ENCODE peak calls at places on chromosomes 6 and 20, in seven cellular contexts. One of them, this sample, is unnamed.

GRCh38 chr6:75296811-75297779 is 12.5 kb upstream of the TMEM30A start:
- DNase-seq in fibroblast of the aortic adventitia: peak; percentile 81
- DNase-seq in breast epithelium: no peak
- DNase-seq in IMR-90: peak; percentile 71
- DNase-seq in B cell: no peak
- DNase-seq in GM13976: peak; percentile 38
- DNase-seq in astrocyte of the spinal cord: peak; percentile 77
- DNase-seq in this sample: peak; percentile 84

GRCh38 chr6:111472933-111473435 is 10.0 kb downstream of the REV3L start:
- DNase-seq in IMR-90: no peak
- DNase-seq in B cell: no peak
- DNase-seq in fibroblast of the aortic adventitia: no peak
- DNase-seq in GM13976: no peak
- DNase-seq in breast epithelium: no peak
- DNase-seq in astrocyte of the spinal cord: no peak
- DNase-seq in this sample: no peak

GRCh38 chr20:13102237-13102636 is 93.5 kb downstream of the SPTLC3 start:
- DNase-seq in B cell: no peak
- DNase-seq in fibroblast of the aortic adventitia: peak; percentile 22
- DNase-seq in GM13976: no peak
- DNase-seq in astrocyte of the spinal cord: no peak
- DNase-seq in IMR-90: peak; percentile 1
- DNase-seq in breast epithelium: no peak
- DNase-seq in this sample: no peak

GRCh38 chr20:865379-865778 is 31.9 kb downstream of the FAM110A start:
- DNase-seq in B cell: no peak
- DNase-seq in fibroblast of the aortic adventitia: no peak
- DNase-seq in IMR-90: no peak
- DNase-seq in GM13976: no peak
- DNase-seq in breast epithelium: no peak
- DNase-seq in astrocyte of the spinal cord: no peak
- DNase-seq in this sample: no peak

GRCh38 chr6:149457316-149457884 is 27.4 kb downstream of the ZC3H12D start:
- DNase-seq in breast epithelium: no peak
- DNase-seq in IMR-90: peak; percentile 59
- DNase-seq in fibroblast of the aortic adventitia: no peak
- DNase-seq in B cell: no peak
- DNase-seq in astrocyte of the spinal cord: no peak
- DNase-seq in GM13976: no peak
- DNase-seq in this sample: no peak

GRCh38 chr6:12032783-12033573 is 20.9 kb downstream of the HIVEP1 start:
- DNase-seq in fibroblast of the aortic adventitia: peak; percentile 34
- DNase-seq in breast epithelium: no peak
- DNase-seq in B cell: no peak
- DNase-seq in GM13976: no peak
- DNase-seq in IMR-90: no peak
- DNase-seq in astrocyte of the spinal cord: no peak
- DNase-seq in this sample: no peak

GRCh38 chr6:64679411-64679810 is 1027.6 kb downstream of the EYS start:
- DNase-seq in GM13976: no peak
- DNase-seq in IMR-90: no peak
- DNase-seq in astrocyte of the spinal cord: no peak
- DNase-seq in breast epithelium: no peak
- DNase-seq in B cell: no peak
- DNase-seq in fibroblast of the aortic adventitia: no peak
- DNase-seq in this sample: no peak

GRCh38 chr20:52746190-52746589 is 226.0 kb upstream of the TSHZ2 start:
- DNase-seq in B cell: no peak
- DNase-seq in GM13976: no peak
- DNase-seq in IMR-90: no peak
- DNase-seq in astrocyte of the spinal cord: no peak
- DNase-seq in fibroblast of the aortic adventitia: no peak
- DNase-seq in breast epithelium: no peak
- DNase-seq in this sample: no peak

GRCh38 chr20:4102381-4102780 is 87.0 kb upstream of the RNF24 start:
- DNase-seq in GM13976: no peak
- DNase-seq in astrocyte of the spinal cord: peak; percentile 41
- DNase-seq in fibroblast of the aortic adventitia: no peak
- DNase-seq in B cell: no peak
- DNase-seq in IMR-90: peak; percentile 79
- DNase-seq in breast epithelium: no peak
- DNase-seq in this sample: peak; percentile 84

GRCh38 chr6:82484737-82485650 is 121.4 kb downstream of the TPBG start:
- DNase-seq in B cell: no peak
- DNase-seq in astrocyte of the spinal cord: no peak
- DNase-seq in breast epithelium: no peak
- DNase-seq in fibroblast of the aortic adventitia: no peak
- DNase-seq in IMR-90: no peak
- DNase-seq in GM13976: no peak
- DNase-seq in this sample: no peak

GRCh38 chr6:82890240-82890639 is 175.4 kb downstream of the UBE3D start:
- DNase-seq in breast epithelium: no peak
- DNase-seq in GM13976: no peak
- DNase-seq in IMR-90: no peak
- DNase-seq in B cell: no peak
- DNase-seq in fibroblast of the aortic adventitia: no peak
- DNase-seq in astrocyte of the spinal cord: no peak
- DNase-seq in this sample: no peak

GRCh38 chr6:119444642-119445557 is 95.3 kb upstream of the MAN1A1 start:
- DNase-seq in astrocyte of the spinal cord: no peak
- DNase-seq in GM13976: no peak
- DNase-seq in B cell: no peak
- DNase-seq in fibroblast of the aortic adventitia: no peak
- DNase-seq in IMR-90: peak; percentile 22
- DNase-seq in breast epithelium: no peak
- DNase-seq in this sample: peak; percentile 19

GRCh38 chr6:494394-494793 is 102.8 kb downstream of the IRF4 start:
- DNase-seq in B cell: no peak
- DNase-seq in breast epithelium: no peak
- DNase-seq in fibroblast of the aortic adventitia: no peak
- DNase-seq in IMR-90: no peak
- DNase-seq in astrocyte of the spinal cord: no peak
- DNase-seq in GM13976: no peak
- DNase-seq in this sample: no peak

GRCh38 chr6:128078276-128078675 is 177.4 kb upstream of the THEMIS start:
- DNase-seq in astrocyte of the spinal cord: no peak
- DNase-seq in B cell: no peak
- DNase-seq in breast epithelium: no peak
- DNase-seq in fibroblast of the aortic adventitia: no peak
- DNase-seq in IMR-90: no peak
- DNase-seq in GM13976: no peak
- DNase-seq in this sample: no peak

GRCh38 chr6:42704937-42705374 is 17.4 kb downstream of the PRPH2 start:
- DNase-seq in fibroblast of the aortic adventitia: no peak
- DNase-seq in B cell: no peak
- DNase-seq in GM13976: no peak
- DNase-seq in breast epithelium: no peak
- DNase-seq in IMR-90: no peak
- DNase-seq in astrocyte of the spinal cord: no peak
- DNase-seq in this sample: no peak

GRCh38 chr20:6121504-6121903 is 1.3 kb downstream of the FERMT1 start:
- DNase-seq in B cell: no peak
- DNase-seq in IMR-90: no peak
- DNase-seq in astrocyte of the spinal cord: no peak
- DNase-seq in GM13976: no peak
- DNase-seq in fibroblast of the aortic adventitia: no peak
- DNase-seq in breast epithelium: no peak
- DNase-seq in this sample: no peak

GRCh38 chr20:45313943-45314342 is 5.8 kb upstream of the MATN4 start:
- DNase-seq in astrocyte of the spinal cord: no peak
- DNase-seq in fibroblast of the aortic adventitia: no peak
- DNase-seq in GM13976: no peak
- DNase-seq in breast epithelium: no peak
- DNase-seq in IMR-90: no peak
- DNase-seq in B cell: no peak
- DNase-seq in this sample: no peak

GRCh38 chr6:26097268-26097875 is 10.1 kb downstream of the HFE start:
- DNase-seq in breast epithelium: no peak
- DNase-seq in fibroblast of the aortic adventitia: peak; percentile 78
- DNase-seq in IMR-90: peak; percentile 69
- DNase-seq in astrocyte of the spinal cord: peak; percentile 66
- DNase-seq in B cell: peak; percentile 80
- DNase-seq in GM13976: peak; percentile 47
- DNase-seq in this sample: peak; percentile 79

GRCh38 chr6:97205936-97206335 is 77.1 kb downstream of the MMS22L start:
- DNase-seq in GM13976: no peak
- DNase-seq in fibroblast of the aortic adventitia: no peak
- DNase-seq in astrocyte of the spinal cord: no peak
- DNase-seq in IMR-90: no peak
- DNase-seq in B cell: no peak
- DNase-seq in breast epithelium: no peak
- DNase-seq in this sample: no peak

GRCh38 chr20:62143976-62144825 is 632 bp downstream of the SS18L1 start:
- DNase-seq in B cell: no peak
- DNase-seq in breast epithelium: peak; percentile 65
- DNase-seq in fibroblast of the aortic adventitia: peak; percentile 59
- DNase-seq in GM13976: peak; percentile 79
- DNase-seq in astrocyte of the spinal cord: peak; percentile 57
- DNase-seq in IMR-90: peak; percentile 60
- DNase-seq in this sample: peak; percentile 73

GRCh38 chr6:44152109-44152461 is 6.5 kb upstream of the CAPN11 start:
- DNase-seq in breast epithelium: no peak
- DNase-seq in IMR-90: no peak
- DNase-seq in astrocyte of the spinal cord: no peak
- DNase-seq in fibroblast of the aortic adventitia: no peak
- DNase-seq in B cell: no peak
- DNase-seq in GM13976: no peak
- DNase-seq in this sample: no peak
- TF ChIP-seq CTCF in breast epithelium: no peak
- TF ChIP-seq CTCF in IMR-90: no peak
- TF ChIP-seq CTCF in astrocyte of the spinal cord: no peak
- TF ChIP-seq CTCF in fibroblast of the aortic adventitia: no peak
- TF ChIP-seq CTCF in B cell: no peak
- TF ChIP-seq CTCF in GM13976: no peak
- TF ChIP-seq CTCF in this sample: no peak

GRCh38 chr6:23031986-23032385 is 462.6 kb downstream of the HDGFL1 start:
- DNase-seq in IMR-90: peak; percentile 66
- DNase-seq in GM13976: no peak
- DNase-seq in breast epithelium: no peak
- DNase-seq in fibroblast of the aortic adventitia: no peak
- DNase-seq in astrocyte of the spinal cord: no peak
- DNase-seq in B cell: no peak
- DNase-seq in this sample: peak; percentile 10
- TF ChIP-seq CTCF in IMR-90: no peak
- TF ChIP-seq CTCF in GM13976: no peak
- TF ChIP-seq CTCF in breast epithelium: no peak
- TF ChIP-seq CTCF in fibroblast of the aortic adventitia: no peak
- TF ChIP-seq CTCF in astrocyte of the spinal cord: no peak
- TF ChIP-seq CTCF in B cell: no peak
- TF ChIP-seq CTCF in this sample: no peak

DNA sequence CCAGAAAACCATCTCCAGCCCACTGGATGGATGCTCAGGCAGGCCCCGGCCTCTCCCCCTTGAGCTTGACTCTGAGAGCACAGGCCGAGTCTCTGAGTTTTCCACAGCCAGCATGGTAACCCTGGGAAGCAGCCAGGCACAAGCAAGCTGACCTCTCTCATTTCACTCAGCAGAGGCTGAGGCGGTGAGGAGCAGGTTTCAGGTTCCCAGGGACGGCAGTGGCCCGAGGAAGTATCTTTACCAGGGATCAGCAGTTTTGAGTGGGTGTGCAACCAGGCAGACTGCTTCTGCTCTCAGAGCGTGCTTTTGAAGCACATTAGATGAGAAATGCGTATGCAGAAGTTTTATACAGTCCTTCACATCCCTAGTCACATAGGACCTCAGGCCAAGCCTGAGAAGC is 12.6 kb downstream of the HCK start:
- DNase-seq in IMR-90: no peak
- DNase-seq in GM13976: peak; percentile 58
- DNase-seq in B cell: no peak
- DNase-seq in fibroblast of the aortic adventitia: no peak
- DNase-seq in astrocyte of the spinal cord: no peak
- DNase-seq in breast epithelium: no peak
- DNase-seq in this sample: no peak
- TF ChIP-seq CTCF in IMR-90: no peak
- TF ChIP-seq CTCF in GM13976: no peak
- TF ChIP-seq CTCF in B cell: no peak
- TF ChIP-seq CTCF in fibroblast of the aortic adventitia: no peak
- TF ChIP-seq CTCF in astrocyte of the spinal cord: no peak
- TF ChIP-seq CTCF in breast epithelium: no peak
- TF ChIP-seq CTCF in this sample: no peak

DNA sequence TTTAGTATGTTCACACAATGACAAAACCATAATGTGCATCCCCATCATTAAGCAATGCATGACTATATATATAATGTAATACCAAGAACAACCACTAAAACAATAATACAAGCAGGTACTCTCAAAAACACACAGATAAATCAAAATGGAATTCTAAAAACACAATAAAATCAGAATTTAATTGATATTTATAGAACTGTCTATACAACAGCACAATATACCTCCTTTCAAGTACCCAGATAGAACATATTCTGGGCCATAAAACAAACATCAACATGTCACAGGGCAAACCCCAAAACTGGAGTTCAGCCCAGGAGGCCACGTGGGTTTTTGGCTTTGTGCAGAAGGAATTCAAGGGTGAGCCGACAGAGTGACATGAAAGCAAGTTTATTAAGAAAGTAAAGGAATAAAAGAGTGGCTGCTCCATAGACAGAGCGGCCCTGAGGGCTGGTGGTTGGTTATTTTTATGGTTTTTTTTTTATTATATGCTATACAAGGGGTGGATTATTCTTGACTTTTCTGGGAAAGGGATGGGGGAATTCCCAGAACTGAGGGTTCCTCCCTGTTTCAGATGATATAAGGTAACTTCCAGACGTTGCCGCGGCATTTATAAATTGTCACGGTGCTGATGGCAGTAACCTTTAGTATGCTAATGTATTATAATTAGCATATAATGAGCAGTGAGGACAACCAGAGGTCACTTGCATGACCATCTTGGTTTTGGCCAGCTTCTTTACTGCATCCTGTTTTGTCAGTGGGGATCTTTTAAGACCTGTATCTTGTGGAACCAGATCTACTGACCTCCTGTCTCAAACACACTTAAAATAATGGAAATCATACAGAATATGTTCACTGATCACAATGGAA is 5.6 kb downstream of the RAB23 start:
- DNase-seq in GM13976: no peak
- DNase-seq in IMR-90: peak; percentile 28
- DNase-seq in fibroblast of the aortic adventitia: peak; percentile 72
- DNase-seq in B cell: no peak
- DNase-seq in astrocyte of the spinal cord: peak; percentile 73
- DNase-seq in breast epithelium: no peak
- DNase-seq in this sample: peak; percentile 52
- TF ChIP-seq CTCF in GM13976: no peak
- TF ChIP-seq CTCF in IMR-90: no peak
- TF ChIP-seq CTCF in fibroblast of the aortic adventitia: peak; percentile 8
- TF ChIP-seq CTCF in B cell: no peak
- TF ChIP-seq CTCF in astrocyte of the spinal cord: no peak
- TF ChIP-seq CTCF in breast epithelium: no peak
- TF ChIP-seq CTCF in this sample: no peak

GRCh38 chr20:33291830-33292355 is 8.9 kb downstream of the BPIFB1 start:
- DNase-seq in IMR-90: no peak
- DNase-seq in fibroblast of the aortic adventitia: peak; percentile 26
- DNase-seq in breast epithelium: no peak
- DNase-seq in B cell: peak; percentile 63
- DNase-seq in GM13976: peak; percentile 82
- DNase-seq in astrocyte of the spinal cord: no peak
- DNase-seq in this sample: peak; percentile 41
- TF ChIP-seq CTCF in IMR-90: peak; percentile 56
- TF ChIP-seq CTCF in fibroblast of the aortic adventitia: peak; percentile 99
- TF ChIP-seq CTCF in breast epithelium: peak; percentile 73
- TF ChIP-seq CTCF in B cell: peak; percentile 98
- TF ChIP-seq CTCF in GM13976: peak; percentile 97
- TF ChIP-seq CTCF in astrocyte of the spinal cord: peak; percentile 93
- TF ChIP-seq CTCF in this sample: peak; percentile 99

This sample was measured in cardiac fibroblast.